ENCODE peak calls at places on chromosomes 6 and 20, in seven cellular contexts. One of them, this sample, is unnamed.

GRCh38 chr6:157865249-157865648 is 42.2 kb downstream of the SNX9 start:
- DNase-seq in NCI-H2081: no peak
- DNase-seq in smooth muscle cell of the brain vasculature: no peak
- DNase-seq in stimulated activated CD4-positive, alpha-beta T cell treated with anti-CD3 and anti-CD28 coated beads, Interleukin-12 subunit alpha, Interleukin-12 subunit beta, amount 100 ng/mL, for 48 hours: no peak
- DNase-seq in prostate gland: no peak
- DNase-seq in GM20000: no peak
- DNase-seq in GM03348: no peak
- DNase-seq in this sample: no peak

GRCh38 chr6:40336296-40336695 is 250.9 kb downstream of the LRFN2 start:
- DNase-seq in NCI-H2081: no peak
- DNase-seq in smooth muscle cell of the brain vasculature: no peak
- DNase-seq in stimulated activated CD4-positive, alpha-beta T cell treated with anti-CD3 and anti-CD28 coated beads, Interleukin-12 subunit alpha, Interleukin-12 subunit beta, amount 100 ng/mL, for 48 hours: no peak
- DNase-seq in prostate gland: no peak
- DNase-seq in GM20000: no peak
- DNase-seq in GM03348: no peak
- DNase-seq in this sample: no peak

GRCh38 chr20:57330998-57331397 is 1.4 kb downstream of the SPO11 start:
- DNase-seq in NCI-H2081: no peak
- DNase-seq in smooth muscle cell of the brain vasculature: no peak
- DNase-seq in stimulated activated CD4-positive, alpha-beta T cell treated with anti-CD3 and anti-CD28 coated beads, Interleukin-12 subunit alpha, Interleukin-12 subunit beta, amount 100 ng/mL, for 48 hours: no peak
- DNase-seq in prostate gland: no peak
- DNase-seq in GM20000: no peak
- DNase-seq in GM03348: peak
- DNase-seq in this sample: no peak

GRCh38 chr6:153503810-153504209 is 372.7 kb upstream of the RGS17 start:
- DNase-seq in NCI-H2081: peak
- DNase-seq in smooth muscle cell of the brain vasculature: no peak
- DNase-seq in stimulated activated CD4-positive, alpha-beta T cell treated with anti-CD3 and anti-CD28 coated beads, Interleukin-12 subunit alpha, Interleukin-12 subunit beta, amount 100 ng/mL, for 48 hours: no peak
- DNase-seq in prostate gland: no peak
- DNase-seq in GM20000: no peak
- DNase-seq in GM03348: no peak
- DNase-seq in this sample: no peak

GRCh38 chr6:44470106-44470446 is 82.6 kb downstream of the CDC5L start:
- DNase-seq in NCI-H2081: peak
- DNase-seq in smooth muscle cell of the brain vasculature: no peak
- DNase-seq in stimulated activated CD4-positive, alpha-beta T cell treated with anti-CD3 and anti-CD28 coated beads, Interleukin-12 subunit alpha, Interleukin-12 subunit beta, amount 100 ng/mL, for 48 hours: no peak
- DNase-seq in prostate gland: no peak
- DNase-seq in GM20000: no peak
- DNase-seq in GM03348: no peak
- DNase-seq in this sample: no peak

GRCh38 chr6:148332088-148332487 is 10.6 kb upstream of the SASH1 start:
- DNase-seq in NCI-H2081: no peak
- DNase-seq in smooth muscle cell of the brain vasculature: no peak
- DNase-seq in stimulated activated CD4-positive, alpha-beta T cell treated with anti-CD3 and anti-CD28 coated beads, Interleukin-12 subunit alpha, Interleukin-12 subunit beta, amount 100 ng/mL, for 48 hours: no peak
- DNase-seq in prostate gland: no peak
- DNase-seq in GM20000: no peak
- DNase-seq in GM03348: no peak
- DNase-seq in this sample: no peak

GRCh38 chr20:38220587-38220986 is 39.9 kb downstream of the KIAA1755 start:
- DNase-seq in NCI-H2081: no peak
- DNase-seq in smooth muscle cell of the brain vasculature: no peak
- DNase-seq in stimulated activated CD4-positive, alpha-beta T cell treated with anti-CD3 and anti-CD28 coated beads, Interleukin-12 subunit alpha, Interleukin-12 subunit beta, amount 100 ng/mL, for 48 hours: no peak
- DNase-seq in prostate gland: no peak
- DNase-seq in GM20000: no peak
- DNase-seq in GM03348: no peak
- DNase-seq in this sample: no peak

GRCh38 chr6:11416936-11417576 is 120.5 kb upstream of the TMEM170B start:
- DNase-seq in NCI-H2081: no peak
- DNase-seq in smooth muscle cell of the brain vasculature: no peak
- DNase-seq in stimulated activated CD4-positive, alpha-beta T cell treated with anti-CD3 and anti-CD28 coated beads, Interleukin-12 subunit alpha, Interleukin-12 subunit beta, amount 100 ng/mL, for 48 hours: no peak
- DNase-seq in prostate gland: no peak
- DNase-seq in GM20000: no peak
- DNase-seq in GM03348: no peak
- DNase-seq in this sample: no peak

GRCh38 chr6:84448331-84448730 is 220.9 kb upstream of the CEP162 start:
- DNase-seq in NCI-H2081: no peak
- DNase-seq in smooth muscle cell of the brain vasculature: no peak
- DNase-seq in stimulated activated CD4-positive, alpha-beta T cell treated with anti-CD3 and anti-CD28 coated beads, Interleukin-12 subunit alpha, Interleukin-12 subunit beta, amount 100 ng/mL, for 48 hours: no peak
- DNase-seq in prostate gland: no peak
- DNase-seq in GM20000: no peak
- DNase-seq in GM03348: no peak
- DNase-seq in this sample: no peak